ENCODE peak calls at places on chromosome 4, in five cellular contexts. One of them, this sample, is unnamed.
A peak's percentile ranks its signal among the peaks of the same experiment; 100 is the strongest.

GRCh38 chr4:155582971-155583437 is 83.6 kb upstream of the GUCY1A1 start:
- DNase-seq in A673: peak; percentile 51
- DNase-seq in ELR: peak; percentile 38
- DNase-seq in heart left ventricle: no peak
- DNase-seq in ureter: no peak
- DNase-seq in this sample: no peak

GRCh38 chr4:184506527-184507121 is 32.3 kb upstream of the IRF2 start:
- DNase-seq in A673: peak; percentile 18
- DNase-seq in ELR: peak; percentile 24
- DNase-seq in heart left ventricle: no peak
- DNase-seq in ureter: no peak
- DNase-seq in this sample: peak; percentile 24

GRCh38 chr4:182749768-182750167 is 167.4 kb downstream of the DCTD start:
- DNase-seq in A673: no peak
- DNase-seq in ELR: no peak
- DNase-seq in heart left ventricle: no peak
- DNase-seq in ureter: no peak
- DNase-seq in this sample: no peak

GRCh38 chr4:182916483-182917181 is 554 bp downstream of the DCTD start:
- DNase-seq in A673: peak; percentile 55
- DNase-seq in ELR: peak; percentile 75
- DNase-seq in heart left ventricle: peak; percentile 70
- DNase-seq in ureter: peak; percentile 68
- DNase-seq in this sample: no peak

GRCh38 chr4:17335371-17335770 is 176.5 kb downstream of the QDPR start:
- DNase-seq in A673: no peak
- DNase-seq in ELR: no peak
- DNase-seq in heart left ventricle: no peak
- DNase-seq in ureter: no peak
- DNase-seq in this sample: no peak

GRCh38 chr4:168883513-168883912 is 126.5 kb downstream of the CBR4 start:
- DNase-seq in A673: no peak
- DNase-seq in ELR: peak; percentile 30
- DNase-seq in heart left ventricle: no peak
- DNase-seq in ureter: no peak
- DNase-seq in this sample: no peak

GRCh38 chr4:129362685-129363274 is 266.8 kb downstream of the C4orf33 start:
- DNase-seq in A673: peak; percentile 76
- DNase-seq in ELR: peak; percentile 75
- DNase-seq in heart left ventricle: peak; percentile 36
- DNase-seq in ureter: peak; percentile 50
- DNase-seq in this sample: peak; percentile 50

GRCh38 chr4:145791988-145792387 is 112.0 kb downstream of the C4orf51 start:
- DNase-seq in A673: no peak
- DNase-seq in ELR: no peak
- DNase-seq in heart left ventricle: no peak
- DNase-seq in ureter: no peak
- DNase-seq in this sample: no peak

GRCh38 chr4:76308548-76308947 is 2.0 kb downstream of the STBD1 start:
- DNase-seq in A673: no peak
- DNase-seq in ELR: no peak
- DNase-seq in heart left ventricle: peak; percentile 92
- DNase-seq in ureter: no peak
- DNase-seq in this sample: peak; percentile 87

GRCh38 chr4:47852121-47852520 is 14.3 kb upstream of the CORIN start:
- DNase-seq in A673: peak; percentile 28
- DNase-seq in ELR: peak; percentile 18
- DNase-seq in heart left ventricle: no peak
- DNase-seq in ureter: no peak
- DNase-seq in this sample: no peak

GRCh38 chr4:186666750-186667149 is 56.9 kb downstream of the FAT1 start:
- DNase-seq in A673: no peak
- DNase-seq in ELR: no peak
- DNase-seq in heart left ventricle: no peak
- DNase-seq in ureter: no peak
- DNase-seq in this sample: no peak

GRCh38 chr4:113332701-113333100 is 283.2 kb downstream of the ANK2 start:
- DNase-seq in A673: no peak
- DNase-seq in ELR: no peak
- DNase-seq in heart left ventricle: no peak
- DNase-seq in ureter: no peak
- DNase-seq in this sample: no peak

GRCh38 chr4:1533501-1534064 is 127.3 kb upstream of the NKX1-1 start:
- DNase-seq in A673: peak; percentile 84
- DNase-seq in ELR: no peak
- DNase-seq in heart left ventricle: peak; percentile 15
- DNase-seq in ureter: no peak
- DNase-seq in this sample: no peak

GRCh38 chr4:130092187-130093015 is 996.4 kb downstream of the C4orf33 start:
- DNase-seq in A673: no peak
- DNase-seq in ELR: peak; percentile 60
- DNase-seq in heart left ventricle: no peak
- DNase-seq in ureter: no peak
- DNase-seq in this sample: no peak

GRCh38 chr4:16083217-16084191 is at the start of gene PROM1:
- DNase-seq in A673: peak; percentile 28
- DNase-seq in ELR: no peak
- DNase-seq in heart left ventricle: peak; percentile 35
- DNase-seq in ureter: no peak
- DNase-seq in this sample: peak; percentile 3

GRCh38 chr4:122517345-122517744 is 60.8 kb upstream of the IL2 start:
- DNase-seq in A673: no peak
- DNase-seq in ELR: no peak
- DNase-seq in heart left ventricle: no peak
- DNase-seq in ureter: no peak
- DNase-seq in this sample: no peak

GRCh38 chr4:8215001-8215427 is 15.9 kb downstream of the SH3TC1 start:
- DNase-seq in A673: no peak
- DNase-seq in ELR: peak; percentile 20
- DNase-seq in heart left ventricle: no peak
- DNase-seq in ureter: no peak
- DNase-seq in this sample: no peak

GRCh38 chr4:23819041-23819511 is 70.8 kb downstream of the PPARGC1A start:
- DNase-seq in A673: no peak
- DNase-seq in ELR: no peak
- DNase-seq in heart left ventricle: peak; percentile 43
- DNase-seq in ureter: no peak
- DNase-seq in this sample: no peak

GRCh38 chr4:15934259-15934658 is 4.3 kb downstream of the FGFBP1 start:
- DNase-seq in A673: no peak
- DNase-seq in ELR: no peak
- DNase-seq in heart left ventricle: no peak
- DNase-seq in ureter: no peak
- DNase-seq in this sample: no peak

GRCh38 chr4:69610484-69610883 is 29.0 kb downstream of the UGT2A2 start:
- DNase-seq in A673: no peak
- DNase-seq in ELR: no peak
- DNase-seq in heart left ventricle: no peak
- DNase-seq in ureter: no peak
- DNase-seq in this sample: no peak

GRCh38 chr4:5968246-5968645 is 50.0 kb downstream of the C4orf50 start:
- DNase-seq in A673: no peak
- DNase-seq in ELR: no peak
- DNase-seq in heart left ventricle: no peak
- DNase-seq in ureter: no peak
- DNase-seq in this sample: no peak

GRCh38 chr4:22077571-22077970 is 129.0 kb upstream of the KCNIP4 start:
- DNase-seq in A673: no peak
- DNase-seq in ELR: no peak
- DNase-seq in heart left ventricle: no peak
- DNase-seq in ureter: no peak
- DNase-seq in this sample: no peak

GRCh38 chr4:128660361-128660964 is 149.0 kb upstream of the JADE1 start:
- DNase-seq in A673: no peak
- DNase-seq in ELR: no peak
- DNase-seq in heart left ventricle: no peak
- DNase-seq in ureter: no peak
- DNase-seq in this sample: no peak

GRCh38 chr4:81486502-81486901 is 14.8 kb upstream of the RASGEF1B start:
- DNase-seq in A673: no peak
- DNase-seq in ELR: no peak
- DNase-seq in heart left ventricle: no peak
- DNase-seq in ureter: no peak
- DNase-seq in this sample: no peak

GRCh38 chr4:98166025-98166730 is 22.9 kb upstream of the STPG2 start:
- DNase-seq in A673: no peak
- DNase-seq in ELR: peak; percentile 34
- DNase-seq in heart left ventricle: peak; percentile 86
- DNase-seq in ureter: peak; percentile 58
- DNase-seq in this sample: no peak

GRCh38 chr4:63275491-63275890 is 1133.8 kb downstream of the TECRL start:
- DNase-seq in A673: no peak
- DNase-seq in ELR: no peak
- DNase-seq in heart left ventricle: no peak
- DNase-seq in ureter: no peak
- DNase-seq in this sample: no peak

This sample was measured in HepG2.